ENCODE peak calls at places on chromosomes 13 and 19, in ten cellular contexts. D, X, Q, T, Y, K, C, N, O and F are unnamed samples.

GRCh38 chr13:86665842-86666241 is 866.6 kb upstream of the SLITRK6 start:
- DNase-seq in O (no peak), Q (no peak), N (no peak), C (no peak), Y (no peak), K (no peak), X (no peak), D (no peak), T (no peak), F (no peak)

GRCh38 chr19:11190501-11190900 is 6.8 kb downstream of the KANK2 start:
- DNase-seq in Y (no peak), D (no peak), T (no peak), C (no peak), N (no peak), K (no peak), O (no peak), Q (no peak), X (no peak), F (no peak)

GRCh38 chr19:49637865-49638350 is 2.0 kb downstream of the RRAS start:
- DNase-seq in O (peak; percentile 91), Q (peak; percentile 62), C (peak; percentile 73), Y (peak; percentile 55), X (no peak), D (peak; percentile 78), K (peak; percentile 80), T (peak; percentile 84), N (peak; percentile 87), F (peak; percentile 73)

GRCh38 chr19:43524922-43525835 is 1.8 kb downstream of the ETHE1 start:
- DNase-seq in T (peak; percentile 80), X (peak; percentile 61), D (peak; percentile 66), N (peak; percentile 71), C (peak; percentile 62), Y (peak; percentile 31), Q (no peak), O (peak; percentile 83), K (peak; percentile 23), F (no peak)

GRCh38 chr13:43805071-43805468 is 18.3 kb upstream of the ENOX1 start:
- DNase-seq in T (peak; percentile 50), N (peak; percentile 55), Q (peak; percentile 93), O (peak; percentile 2), D (no peak), K (no peak), X (no peak), C (no peak), Y (no peak), F (peak; percentile 92)

GRCh38 chr19:11061951-11062350 is 27.3 kb upstream of the LDLR start:
- DNase-seq in C (no peak), O (no peak), Y (no peak), Q (no peak), K (no peak), T (peak; percentile 59), D (no peak), N (no peak), X (no peak), F (no peak)

GRCh38 chr13:107099661-107100060 is 531.7 kb upstream of the ARGLU1 start:
- DNase-seq in C (no peak), X (no peak), D (no peak), K (no peak), Q (peak; percentile 78), N (no peak), T (peak; percentile 3), Y (no peak), O (no peak), F (peak; percentile 41)

GRCh38 chr19:13788991-13789390 is 6.3 kb upstream of the ZSWIM4 start:
- DNase-seq in T (peak; percentile 88), Y (peak; percentile 47), X (peak; percentile 66), O (no peak), D (no peak), C (no peak), K (no peak), Q (peak; percentile 65), N (no peak), F (no peak)

GRCh38 chr13:91346848-91347211 is 657 bp upstream of the MIR17HG start:
- DNase-seq in K (peak; percentile 11), N (no peak), Q (no peak), C (no peak), Y (no peak), T (peak; percentile 8), X (peak; percentile 40), D (peak; percentile 2), O (no peak), F (no peak)

GRCh38 chr19:58229255-58229639 is 533 bp downstream of the ZNF544 start:
- DNase-seq in C (no peak), X (no peak), T (peak; percentile 30), N (peak; percentile 32), D (peak; percentile 27), Y (no peak), Q (peak; percentile 33), K (no peak), O (peak; percentile 31), F (peak; percentile 16)
- TF ChIP-seq CTCF in C (no peak), X (no peak), T (peak; percentile 9), N (no peak), D (no peak), Y (no peak), Q (peak; percentile 67), K (no peak), O (peak; percentile 25), F (peak; percentile 54)

DNA sequence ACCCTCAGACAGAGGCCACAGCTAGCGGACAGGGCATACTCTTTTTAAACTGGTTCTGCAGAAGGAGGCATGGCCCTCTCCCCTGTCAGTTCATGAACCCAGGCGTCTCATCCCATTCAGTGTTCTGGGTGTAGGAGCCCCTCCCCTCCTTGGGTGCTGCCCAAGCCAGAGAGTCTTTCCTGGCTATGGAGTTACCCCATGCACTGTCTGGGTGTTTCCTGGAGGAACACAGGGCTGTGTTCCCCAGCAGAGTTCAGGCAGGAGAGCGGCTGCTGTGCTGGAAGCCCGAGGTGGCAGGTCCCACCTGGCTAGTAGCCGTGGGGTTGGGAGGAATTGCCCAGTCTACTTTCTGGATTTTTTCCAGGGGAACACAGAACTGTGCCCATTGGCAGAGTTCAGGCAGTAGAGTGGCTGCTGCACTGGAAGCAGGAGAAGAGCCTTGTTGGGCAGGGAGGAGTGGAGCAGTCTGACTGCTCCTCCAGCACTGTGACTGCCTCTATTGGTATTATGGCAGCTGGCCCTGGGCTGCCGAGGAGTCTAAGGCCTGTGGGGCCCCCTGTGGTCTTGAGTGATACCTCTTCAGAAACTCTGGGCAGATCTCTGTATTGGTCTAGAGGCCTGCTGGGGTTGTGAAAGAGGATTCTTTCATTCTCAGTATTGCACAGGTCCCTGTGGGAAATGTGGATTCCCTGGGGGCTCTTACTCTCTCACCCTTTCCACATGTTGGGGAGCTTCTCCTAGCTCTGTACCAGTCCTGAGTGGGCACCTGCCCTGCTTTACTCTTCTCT is 168.3 kb downstream of the PCDH20 start:
- DNase-seq in K (no peak), T (no peak), X (no peak), O (no peak), N (no peak), Q (no peak), C (no peak), Y (no peak), D (no peak), F (no peak)
- TF ChIP-seq CTCF in K (no peak), T (no peak), X (no peak), O (no peak), N (no peak), Q (no peak), C (no peak), Y (no peak), D (no peak), F (no peak)

GRCh38 chr13:33307820-33308219 is 22.3 kb upstream of the STARD13 start:
- DNase-seq in C (no peak), Q (no peak), N (no peak), K (no peak), T (no peak), D (no peak), X (no peak), Y (no peak), O (no peak), F (no peak)

GRCh38 chr13:33311040-33311439 is 25.5 kb upstream of the STARD13 start:
- DNase-seq in Y (no peak), Q (no peak), O (no peak), K (no peak), X (no peak), D (no peak), N (no peak), C (no peak), T (no peak), F (no peak)

GRCh38 chr13:33310245-33311038 is 24.9 kb upstream of the STARD13 start:
- DNase-seq in Q (no peak), T (no peak), K (no peak), O (no peak), Y (no peak), D (no peak), X (no peak), N (no peak), C (no peak), F (no peak)

GRCh38 chr13:33313504-33313903 is 27.9 kb upstream of the STARD13 start:
- DNase-seq in C (no peak), O (no peak), D (no peak), K (no peak), Y (no peak), T (no peak), Q (no peak), X (no peak), N (no peak), F (no peak)

DNA sequence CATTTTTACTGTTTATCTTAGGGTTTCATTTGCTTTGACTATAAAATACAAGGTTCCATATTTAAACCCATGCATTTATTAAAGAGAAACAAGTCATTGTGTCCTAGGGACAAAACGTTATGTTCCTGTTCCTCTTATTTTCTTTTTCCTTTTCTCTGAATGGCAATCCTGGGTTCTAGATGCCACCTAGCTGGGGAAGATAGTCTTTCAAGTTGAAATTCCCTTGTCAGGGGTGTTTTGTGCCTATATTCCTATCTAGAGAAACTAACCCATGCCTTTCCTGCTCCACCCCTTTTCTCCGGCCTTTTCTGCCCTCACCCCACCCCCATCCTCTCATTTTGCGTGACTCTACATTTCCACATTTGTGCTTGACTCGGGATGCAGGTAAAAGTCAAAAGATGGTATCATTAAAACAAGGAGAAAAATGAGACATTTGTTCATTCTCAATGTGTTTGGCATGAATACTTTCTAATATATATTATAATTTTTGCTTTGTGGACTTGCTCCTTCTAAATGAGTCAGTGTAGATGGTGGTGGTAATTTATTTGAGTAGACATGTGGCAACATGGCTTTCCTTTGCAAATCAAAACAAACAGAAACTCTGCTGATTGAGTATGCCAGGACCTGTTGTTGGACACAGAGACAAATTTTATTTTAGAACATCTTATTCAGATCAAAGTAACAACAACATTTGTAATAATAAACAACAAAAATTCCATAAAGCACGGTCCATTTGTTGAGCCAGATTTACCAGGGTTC is 26.8 kb upstream of the STARD13 start:
- DNase-seq in C (no peak), T (peak; percentile 59), X (no peak), N (no peak), O (no peak), D (no peak), K (no peak), Y (no peak), Q (peak; percentile 4), F (peak; percentile 7)
- TF ChIP-seq CTCF in C (no peak), T (peak; percentile 50), X (peak; percentile 62), N (peak; percentile 35), O (no peak), D (peak; percentile 41), K (peak; percentile 39), Y (no peak), Q (peak; percentile 39), F (peak; percentile 53)

DNA sequence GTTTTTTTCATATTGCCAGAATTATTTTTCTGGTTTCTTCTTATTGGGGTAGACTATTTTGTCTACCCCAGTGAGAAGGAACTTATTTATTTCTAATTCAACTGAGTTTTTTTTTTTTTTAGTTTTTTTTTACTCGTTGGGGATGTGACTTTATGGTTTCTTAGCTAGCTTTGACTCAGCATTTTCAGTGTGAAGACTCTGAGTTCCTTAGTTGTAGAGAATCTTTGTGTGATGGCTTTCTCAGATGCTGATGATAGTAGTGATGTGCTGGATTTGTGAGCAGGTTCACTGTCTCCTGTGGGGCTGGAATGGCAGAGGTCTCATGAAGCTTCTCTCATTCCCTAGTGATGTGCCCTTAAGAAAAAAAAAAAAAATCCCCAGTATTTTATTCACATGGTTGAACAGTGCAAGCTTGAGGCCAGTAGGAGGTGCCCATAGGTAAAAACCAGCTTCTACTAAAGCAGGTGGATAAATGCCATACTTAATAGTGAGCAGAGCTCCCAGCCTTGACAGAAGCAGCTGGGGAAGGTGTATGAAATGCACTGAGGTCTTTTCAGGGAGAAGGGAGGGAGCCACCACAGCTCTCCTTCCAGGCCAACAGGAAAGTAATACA is 106.2 kb upstream of the KLF5 start:
- DNase-seq in Q (no peak), K (no peak), N (no peak), T (no peak), D (no peak), O (no peak), Y (no peak), C (no peak), X (no peak), F (no peak)
- TF ChIP-seq CTCF in Q (no peak), K (no peak), N (no peak), T (no peak), D (no peak), O (no peak), Y (no peak), C (no peak), X (peak; percentile 52), F (peak; percentile 27)